ENCODE peak calls at places on chromosomes 7 and 10, in seven cellular contexts. X is cardiac muscle cell, G is OCI-LY7, S is fibroblast of lung, O is heart right ventricle, T is tibial artery, V is IMR-90. N is an unnamed sample.
A peak's percentile ranks its signal among the peaks of the same experiment; 100 is the strongest.

GRCh38 chr10:110398419-110399162 is 93.9 kb upstream of the SMNDC1 start:
- DNase-seq in V (peak; percentile 98), S (peak; percentile 90), G (no peak), X (peak; percentile 94), T (peak; percentile 67), O (peak; percentile 32), N (peak; percentile 33)

GRCh38 chr7:26180792-26181198 is 19.8 kb downstream of the HNRNPA2B1 start:
- DNase-seq in V (no peak), T (no peak), S (no peak), G (no peak), O (no peak), X (peak; percentile 67), N (no peak)

GRCh38 chr10:58894929-58895328 is 281.5 kb upstream of the PHYHIPL start:
- DNase-seq in S (no peak), X (peak; percentile 23), V (no peak), T (no peak), O (peak; percentile 18), G (no peak), N (no peak)

GRCh38 chr7:39613577-39613976 is 9.8 kb upstream of the RALA start:
- DNase-seq in S (peak; percentile 69), V (peak; percentile 76), O (no peak), G (no peak), T (no peak), X (no peak), N (no peak)

GRCh38 chr10:7243873-7244272 is 167.0 kb downstream of the SFMBT2 start:
- DNase-seq in O (no peak), X (no peak), V (no peak), G (peak; percentile 47), T (no peak), S (no peak), N (no peak)

GRCh38 chr7:91288208-91288824 is 24.1 kb downstream of the FZD1 start:
- DNase-seq in S (no peak), V (no peak), O (peak; percentile 35), T (peak; percentile 32), X (peak; percentile 44), G (peak; percentile 35), N (no peak)

GRCh38 chr7:5222861-5223411 is 32.9 kb downstream of the WIPI2 start:
- DNase-seq in V (no peak), G (no peak), X (no peak), S (no peak), O (no peak), T (no peak), N (no peak)

GRCh38 chr7:2959343-2959680 is 84.4 kb downstream of the CARD11 start:
- DNase-seq in X (no peak), S (no peak), O (no peak), T (no peak), V (no peak), G (no peak), N (no peak)

GRCh38 chr7:6315786-6316185 is 43.4 kb upstream of the CYTH3 start:
- DNase-seq in T (no peak), O (no peak), G (no peak), V (no peak), X (no peak), S (no peak), N (no peak)

GRCh38 chr7:191105-192034 is 1.0 kb upstream of the FAM20C start:
- DNase-seq in X (peak; percentile 89), O (peak; percentile 60), T (peak; percentile 51), S (peak; percentile 95), V (peak; percentile 92), G (no peak), N (peak; percentile 24)

GRCh38 chr10:8498881-8499280 is 444.4 kb downstream of the GATA3 start:
- DNase-seq in O (no peak), T (no peak), X (no peak), S (no peak), V (no peak), G (no peak), N (no peak)

GRCh38 chr10:124616836-124617130 is 127.4 kb downstream of the FAM53B start:
- DNase-seq in O (no peak), G (no peak), X (no peak), S (no peak), T (no peak), V (no peak), N (no peak)
- H3K4me1 ChIP-seq in O (peaks cover 59% of the 10 kb centered on the region), G (peaks cover 57% of the 10 kb centered on the region), X (peaks cover 11% of the 10 kb centered on the region), S (peaks cover 2% of the 10 kb centered on the region), T (peaks cover 16% of the 10 kb centered on the region), V (peaks cover 2% of the 10 kb centered on the region), N (peaks cover 13% of the 10 kb centered on the region)

GRCh38 chr7:104963378-104963990 is 50.5 kb upstream of the KMT2E start:
- DNase-seq in O (no peak), V (no peak), S (no peak), G (no peak), T (no peak), X (no peak), N (no peak)
- H3K4me1 ChIP-seq in O (peaks cover 43% of the 10 kb centered on the region), V (peaks cover 30% of the 10 kb centered on the region), S (peaks cover 20% of the 10 kb centered on the region), G (peaks cover 11% of the 10 kb centered on the region), T (peaks cover 56% of the 10 kb centered on the region), X (no peaks in the 10 kb centered on the region), N (peaks cover 27% of the 10 kb centered on the region)

GRCh38 chr10:78744521-78745090 is 324.2 kb upstream of the ZMIZ1 start:
- DNase-seq in X (no peak), S (no peak), T (no peak), G (no peak), O (peak; percentile 60), V (no peak), N (no peak)

GRCh38 chr10:78747366-78747955 is 321.3 kb upstream of the ZMIZ1 start:
- DNase-seq in G (no peak), O (no peak), S (no peak), X (no peak), V (no peak), T (no peak), N (no peak)

GRCh38 chr10:78746178-78746763 is 322.5 kb upstream of the ZMIZ1 start:
- DNase-seq in X (no peak), O (no peak), G (no peak), S (no peak), V (no peak), T (no peak), N (no peak)

GRCh38 chr10:78742730-78743615 is 325.8 kb upstream of the ZMIZ1 start:
- DNase-seq in O (peak; percentile 60), G (peak; percentile 55), X (no peak), T (no peak), S (no peak), V (no peak), N (no peak)

GRCh38 chr10:78745445-78745844 is 323.3 kb upstream of the ZMIZ1 start:
- DNase-seq in S (no peak), G (no peak), O (no peak), X (no peak), T (no peak), V (no peak), N (no peak)
- H3K4me1 ChIP-seq in S (peaks cover 10% of the 10 kb centered on the region), G (peaks cover 8% of the 10 kb centered on the region), O (peaks cover 71% of the 10 kb centered on the region), X (peaks cover 24% of the 10 kb centered on the region), T (peaks cover 4% of the 10 kb centered on the region), V (no peaks in the 10 kb centered on the region), N (peaks cover 8% of the 10 kb centered on the region)

GRCh38 chr10:14593806-14594205 is 180.9 kb downstream of the FAM107B start:
- DNase-seq in V (no peak), T (no peak), G (no peak), O (no peak), X (no peak), S (no peak), N (no peak)
- H3K4me1 ChIP-seq in V (peaks cover 10% of the 10 kb centered on the region), T (peaks cover 3% of the 10 kb centered on the region), G (peaks cover 47% of the 10 kb centered on the region), O (peaks cover 4% of the 10 kb centered on the region), X (no peaks in the 10 kb centered on the region), S (no peaks in the 10 kb centered on the region), N (peaks cover under 1% of the 10 kb centered on the region)

DNA sequence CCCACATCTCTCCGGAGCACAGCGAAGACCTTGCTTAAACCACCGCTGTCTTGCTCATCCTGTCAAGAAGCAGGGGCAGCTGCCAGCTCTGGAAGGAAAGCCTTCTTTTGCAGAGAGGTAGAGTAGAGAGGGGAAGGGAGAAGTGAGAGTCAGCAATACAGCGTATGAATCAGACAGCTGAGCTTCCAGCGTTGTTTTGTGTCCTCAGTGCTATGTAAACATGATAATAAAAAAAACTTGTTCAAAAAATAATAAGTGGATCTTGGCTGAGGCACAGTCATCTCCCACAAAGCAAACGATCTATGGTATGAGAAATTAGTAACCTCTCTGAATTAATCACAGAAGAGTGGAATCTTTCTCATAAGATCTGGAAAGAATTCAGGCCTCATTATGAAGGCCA is 29.7 kb downstream of the CHST15 start:
- DNase-seq in S (peak; percentile 92), G (peak; percentile 74), V (peak; percentile 5), T (no peak), X (peak; percentile 86), O (no peak), N (no peak)
- H3K4me1 ChIP-seq in S (no peaks in the 10 kb centered on the region), G (peaks cover 70% of the 10 kb centered on the region), V (no peaks in the 10 kb centered on the region), T (peaks cover 44% of the 10 kb centered on the region), X (no peaks in the 10 kb centered on the region), O (peaks cover 19% of the 10 kb centered on the region), N (peaks cover 34% of the 10 kb centered on the region)

DNA sequence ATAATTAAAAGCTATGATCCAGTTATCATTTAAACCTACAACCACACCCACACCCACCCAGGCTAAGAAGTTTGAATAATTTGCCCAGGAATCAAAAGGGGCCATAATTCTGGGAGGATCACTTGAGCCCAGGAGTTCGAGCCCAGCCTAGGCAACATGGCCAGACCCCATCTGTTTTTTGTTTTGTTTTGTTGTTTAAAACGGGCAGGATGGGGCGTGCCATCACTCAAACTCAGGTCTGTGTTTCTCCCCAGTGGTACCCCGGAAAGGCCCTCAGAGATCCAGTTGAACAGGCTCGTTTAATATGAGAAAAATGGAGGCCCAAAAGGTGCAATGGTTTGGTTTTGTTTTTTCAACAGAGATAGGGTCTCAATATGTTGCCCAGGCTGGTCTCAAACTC is 23.3 kb downstream of the HSPB1 start:
- DNase-seq in O (no peak), G (no peak), S (no peak), T (no peak), X (no peak), V (no peak), N (no peak)
- H3K4me1 ChIP-seq in O (peaks cover 94% of the 10 kb centered on the region), G (no peaks in the 10 kb centered on the region), S (peaks cover 7% of the 10 kb centered on the region), T (peaks cover 35% of the 10 kb centered on the region), X (peaks cover 16% of the 10 kb centered on the region), V (peaks cover 8% of the 10 kb centered on the region), N (peaks cover 24% of the 10 kb centered on the region)

GRCh38 chr10:80484677-80485409 is 30.7 kb downstream of the TSPAN14 start:
- DNase-seq in G (no peak), X (no peak), V (no peak), S (no peak), O (no peak), T (no peak), N (no peak)
- H3K4me1 ChIP-seq in G (no peaks in the 10 kb centered on the region), X (no peaks in the 10 kb centered on the region), V (peaks cover 2% of the 10 kb centered on the region), S (no peaks in the 10 kb centered on the region), O (peaks cover 57% of the 10 kb centered on the region), T (peaks cover 39% of the 10 kb centered on the region), N (peaks cover 12% of the 10 kb centered on the region)

N was measured in thoracic aorta.